ENCODE peak calls at places on chromosomes 1 and 21, in five cellular contexts. One of them, this sample, is unnamed.

GRCh38 chr1:248863011-248863881 is 4.4 kb upstream of the ZNF692 start:
- DNase-seq in GM12878: no peak
- DNase-seq in K562: peak
- DNase-seq in WTC11: peak
- DNase-seq in HepG2: peak
- DNase-seq in this sample: peak

GRCh38 chr21:25371831-25372434 is 235.3 kb downstream of the MRPL39 start:
- DNase-seq in WTC11: no peak
- DNase-seq in HepG2: no peak
- DNase-seq in K562: no peak
- DNase-seq in GM12878: no peak
- DNase-seq in this sample: no peak

GRCh38 chr21:28975401-28975800 is 17.3 kb downstream of the LTN1 start:
- DNase-seq in HepG2: no peak
- DNase-seq in WTC11: no peak
- DNase-seq in GM12878: no peak
- DNase-seq in K562: no peak
- DNase-seq in this sample: no peak

GRCh38 chr1:218711884-218712674 is 366.9 kb downstream of the TGFB2 start:
- DNase-seq in K562: no peak
- DNase-seq in GM12878: no peak
- DNase-seq in HepG2: no peak
- DNase-seq in WTC11: no peak
- DNase-seq in this sample: peak

GRCh38 chr1:238628130-238628529 is 737.4 kb upstream of the ZP4 start:
- DNase-seq in HepG2: no peak
- DNase-seq in GM12878: no peak
- DNase-seq in K562: no peak
- DNase-seq in WTC11: no peak
- DNase-seq in this sample: no peak

GRCh38 chr1:116919802-116920201 is 10.1 kb downstream of the PTGFRN start:
- DNase-seq in WTC11: no peak
- DNase-seq in GM12878: no peak
- DNase-seq in K562: peak
- DNase-seq in HepG2: peak
- DNase-seq in this sample: no peak

GRCh38 chr1:50697440-50698421 is 262.3 kb downstream of the FAF1 start:
- DNase-seq in WTC11: no peak
- DNase-seq in K562: no peak
- DNase-seq in GM12878: no peak
- DNase-seq in HepG2: no peak
- DNase-seq in this sample: no peak

GRCh38 chr1:44929556-44929955 is 56.8 kb downstream of the EIF2B3 start:
- DNase-seq in WTC11: no peak
- DNase-seq in GM12878: no peak
- DNase-seq in K562: no peak
- DNase-seq in HepG2: no peak
- DNase-seq in this sample: no peak

GRCh38 chr1:211603191-211603701 is 24.3 kb upstream of the SLC30A1 start:
- DNase-seq in K562: no peak
- DNase-seq in HepG2: peak
- DNase-seq in GM12878: no peak
- DNase-seq in WTC11: no peak
- DNase-seq in this sample: no peak

GRCh38 chr1:52706136-52706670 is 8.1 kb upstream of the COA7 start:
- DNase-seq in HepG2: no peak
- DNase-seq in K562: no peak
- DNase-seq in GM12878: no peak
- DNase-seq in WTC11: no peak
- DNase-seq in this sample: no peak

GRCh38 chr1:167824163-167824794 is 89.7 kb downstream of the ADCY10 start:
- DNase-seq in HepG2: no peak
- DNase-seq in GM12878: no peak
- DNase-seq in WTC11: no peak
- DNase-seq in K562: peak
- DNase-seq in this sample: no peak

DNA sequence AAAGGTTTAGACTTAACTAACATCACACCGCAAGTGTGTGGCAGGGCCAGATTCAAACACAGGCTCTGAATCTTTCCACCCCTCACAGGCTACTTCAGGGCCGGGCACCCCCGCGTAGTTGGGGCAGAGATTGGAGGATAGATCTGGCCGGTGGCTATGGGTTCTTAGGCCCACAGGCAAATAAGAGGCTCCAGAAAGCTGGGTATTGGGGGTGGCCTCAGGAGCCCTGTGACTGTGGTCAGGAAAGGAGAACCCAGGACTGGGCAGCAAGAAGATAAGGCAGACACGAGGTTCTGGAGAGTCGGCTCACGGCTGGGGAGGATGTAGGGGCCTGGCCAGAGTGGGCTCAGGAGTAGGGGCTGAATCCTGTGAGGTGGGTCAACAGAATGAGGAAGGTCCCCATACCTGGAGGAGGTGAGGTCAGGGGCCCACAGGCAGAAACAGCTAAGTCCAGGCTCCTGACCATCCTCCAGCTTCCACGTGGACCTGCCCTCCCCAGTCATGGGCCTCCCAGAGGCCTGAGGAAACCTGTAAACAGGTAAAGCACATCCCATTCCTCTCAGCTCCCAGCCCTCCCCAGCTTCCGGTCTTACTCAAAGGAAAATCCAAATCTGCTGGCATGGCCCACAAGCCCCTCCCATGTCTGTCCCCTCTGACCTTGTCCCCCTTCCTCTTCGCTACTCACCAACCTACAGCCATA is 306.2 kb downstream of the MATN1 start:
- DNase-seq in HepG2: no peak
- DNase-seq in GM12878: no peak
- DNase-seq in WTC11: no peak
- DNase-seq in K562: no peak
- DNase-seq in this sample: no peak
- TF ChIP-seq ESRRA in HepG2: no peak
- TF ChIP-seq ESRRA in GM12878: no peak
- TF ChIP-seq ESRRA in WTC11: no peak
- TF ChIP-seq ESRRA in K562: no peak
- TF ChIP-seq ESRRA in this sample: no peak

GRCh38 chr1:113256348-113256729 is 134.0 kb upstream of the MAGI3 start:
- DNase-seq in WTC11: no peak
- DNase-seq in GM12878: no peak
- DNase-seq in HepG2: no peak
- DNase-seq in K562: no peak
- DNase-seq in this sample: no peak
- TF ChIP-seq ESRRA in WTC11: no peak
- TF ChIP-seq ESRRA in GM12878: no peak
- TF ChIP-seq ESRRA in HepG2: no peak
- TF ChIP-seq ESRRA in K562: no peak
- TF ChIP-seq ESRRA in this sample: no peak

DNA sequence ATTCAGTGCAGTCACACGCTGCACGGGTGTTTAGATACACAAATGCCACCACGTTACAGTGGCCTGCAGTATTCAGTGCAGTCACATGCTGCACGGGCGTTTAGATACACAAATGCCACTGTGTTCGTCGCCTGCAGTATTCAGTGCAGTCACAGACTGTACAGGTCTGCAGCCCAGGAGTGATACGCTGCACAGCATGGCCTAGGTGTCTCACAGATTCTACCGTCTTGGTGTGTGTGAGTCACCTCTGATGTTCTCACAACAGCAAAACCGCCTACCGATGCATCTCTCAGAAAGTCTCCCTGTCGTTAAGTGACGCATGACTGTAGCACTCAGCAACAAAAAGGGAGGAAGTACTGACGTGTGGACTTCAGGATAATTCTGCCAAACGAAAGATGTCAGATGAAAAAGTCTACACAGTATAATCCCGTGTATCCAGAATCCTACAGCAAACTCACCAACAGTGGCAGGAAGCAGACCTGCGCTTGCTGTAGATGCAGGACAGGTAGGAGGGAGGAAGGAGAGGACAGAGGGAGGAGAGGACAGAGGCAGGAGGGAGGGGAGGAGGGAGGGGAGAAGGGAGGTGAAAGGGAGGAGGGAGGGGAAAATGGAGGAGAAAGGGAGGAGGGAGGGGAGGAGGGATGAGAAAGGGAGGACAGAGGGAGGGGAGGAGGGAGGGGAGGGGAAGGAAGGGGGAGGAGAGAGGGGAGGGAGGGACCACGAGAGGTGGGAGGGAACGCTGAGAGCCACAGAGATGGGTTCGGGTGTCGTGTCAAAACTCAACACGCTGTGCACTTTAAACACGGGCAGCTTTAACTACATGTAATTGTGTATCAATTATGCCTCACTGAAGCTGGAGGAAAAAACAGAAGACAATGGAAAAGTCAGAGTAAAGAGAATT is 36.3 kb upstream of the PCBP3 start:
- DNase-seq in HepG2: no peak
- DNase-seq in K562: no peak
- DNase-seq in WTC11: no peak
- DNase-seq in GM12878: no peak
- DNase-seq in this sample: peak
- TF ChIP-seq ESRRA in HepG2: no peak
- TF ChIP-seq ESRRA in K562: no peak
- TF ChIP-seq ESRRA in WTC11: no peak
- TF ChIP-seq ESRRA in GM12878: no peak
- TF ChIP-seq ESRRA in this sample: no peak

GRCh38 chr1:91511386-91511785 is 10.7 kb downstream of the CDC7 start:
- DNase-seq in WTC11: no peak
- DNase-seq in HepG2: peak
- DNase-seq in GM12878: no peak
- DNase-seq in K562: peak
- DNase-seq in this sample: peak
- TF ChIP-seq ESRRA in WTC11: no peak
- TF ChIP-seq ESRRA in HepG2: no peak
- TF ChIP-seq ESRRA in GM12878: no peak
- TF ChIP-seq ESRRA in K562: no peak
- TF ChIP-seq ESRRA in this sample: no peak

DNA sequence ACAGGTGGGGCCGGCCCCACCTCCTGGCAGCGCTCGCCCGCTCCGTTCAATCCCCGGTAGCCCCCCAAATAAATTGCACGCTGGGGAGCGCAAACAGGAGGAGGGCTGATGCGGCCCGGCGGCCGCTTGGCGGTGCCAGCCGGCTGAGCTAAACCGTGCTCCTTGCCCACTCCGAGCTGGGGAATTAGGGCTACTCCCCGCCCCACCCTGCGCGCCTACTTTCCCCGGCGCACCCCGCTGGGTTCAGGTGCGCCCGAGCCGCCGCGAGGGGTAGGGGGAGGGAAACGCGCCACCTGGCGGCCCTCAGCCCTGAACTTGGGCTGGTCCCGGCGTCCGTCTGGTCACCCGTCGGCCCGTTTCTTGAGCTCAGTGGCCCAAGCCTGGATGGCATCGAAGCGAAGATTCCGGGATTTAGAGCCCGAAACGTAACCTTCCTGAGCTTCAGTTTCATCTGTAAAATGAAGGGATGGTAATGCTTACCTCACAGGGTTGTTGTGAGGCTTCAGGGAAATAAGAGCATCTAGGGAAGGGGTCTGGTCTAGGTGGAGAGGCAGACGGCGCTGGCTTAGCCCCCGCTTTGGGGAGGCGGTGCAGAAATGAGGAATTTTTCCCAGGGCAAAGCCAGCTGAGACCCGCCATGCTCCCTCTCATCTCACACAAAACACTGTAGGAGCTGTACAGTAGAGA is 547 bp upstream of the MYCL start:
- DNase-seq in GM12878: no peak
- DNase-seq in WTC11: peak
- DNase-seq in HepG2: peak
- DNase-seq in K562: peak
- DNase-seq in this sample: peak
- TF ChIP-seq ESRRA in GM12878: no peak
- TF ChIP-seq ESRRA in WTC11: peak
- TF ChIP-seq ESRRA in HepG2: no peak
- TF ChIP-seq ESRRA in K562: no peak
- TF ChIP-seq ESRRA in this sample: no peak

GRCh38 chr21:18275740-18276139 is 31.1 kb downstream of the CHODL start:
- DNase-seq in GM12878: no peak
- DNase-seq in HepG2: no peak
- DNase-seq in K562: no peak
- DNase-seq in WTC11: no peak
- DNase-seq in this sample: no peak
- TF ChIP-seq ESRRA in GM12878: no peak
- TF ChIP-seq ESRRA in HepG2: no peak
- TF ChIP-seq ESRRA in K562: no peak
- TF ChIP-seq ESRRA in WTC11: no peak
- TF ChIP-seq ESRRA in this sample: no peak

DNA sequence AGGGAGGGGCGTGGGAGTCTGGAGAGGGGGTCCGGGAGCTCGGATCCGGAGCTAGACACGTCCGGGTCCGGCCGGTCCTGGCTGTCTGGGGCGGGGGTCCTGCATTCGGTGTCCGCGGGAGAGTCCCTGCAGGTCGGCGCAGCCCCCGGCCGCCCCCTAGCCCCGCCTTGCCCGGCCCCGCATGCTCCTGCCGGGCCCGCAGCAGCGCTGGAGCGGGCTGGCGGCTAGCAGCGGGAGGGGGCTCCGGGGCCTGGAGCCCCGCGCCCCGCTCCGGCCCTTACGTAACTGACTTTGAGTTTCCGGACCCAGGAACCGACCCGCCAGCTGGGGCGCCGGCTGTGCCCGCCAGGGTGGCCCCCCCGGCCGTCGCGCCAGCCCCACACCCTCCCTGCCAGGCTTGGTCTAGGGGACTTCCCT is 26.9 kb upstream of the EPB41 start:
- DNase-seq in HepG2: no peak
- DNase-seq in WTC11: peak
- DNase-seq in K562: peak
- DNase-seq in GM12878: no peak
- DNase-seq in this sample: no peak
- TF ChIP-seq ESRRA in HepG2: no peak
- TF ChIP-seq ESRRA in WTC11: no peak
- TF ChIP-seq ESRRA in K562: no peak
- TF ChIP-seq ESRRA in GM12878: no peak
- TF ChIP-seq ESRRA in this sample: no peak

GRCh38 chr1:210262167-210262896 is 29.7 kb downstream of the SERTAD4 start:
- DNase-seq in GM12878: no peak
- DNase-seq in HepG2: peak
- DNase-seq in WTC11: no peak
- DNase-seq in K562: no peak
- DNase-seq in this sample: no peak
- TF ChIP-seq ESRRA in GM12878: no peak
- TF ChIP-seq ESRRA in HepG2: no peak
- TF ChIP-seq ESRRA in WTC11: no peak
- TF ChIP-seq ESRRA in K562: no peak
- TF ChIP-seq ESRRA in this sample: no peak